ENCODE peak calls at places on chromosome 5, in ten cellular contexts. One of them, this sample, is unnamed.

GRCh38 chr5:103780794-103781193 is 218.2 kb upstream of the NUDT12 start:
- DNase-seq in HCT116: no peak
- DNase-seq in spleen: no peak
- DNase-seq in heart left ventricle: no peak
- DNase-seq in IMR-90: no peak
- DNase-seq in breast epithelium: no peak
- DNase-seq in endothelial cell of umbilical vein: no peak
- DNase-seq in body of pancreas: no peak
- DNase-seq in uterus: no peak
- DNase-seq in K562: no peak
- DNase-seq in this sample: no peak

GRCh38 chr5:14364576-14365472 is 216.8 kb upstream of the OTULINL start:
- DNase-seq in heart left ventricle: no peak
- DNase-seq in K562: peak; percentile 55
- DNase-seq in spleen: no peak
- DNase-seq in body of pancreas: peak; percentile 72
- DNase-seq in breast epithelium: no peak
- DNase-seq in IMR-90: no peak
- DNase-seq in endothelial cell of umbilical vein: peak; percentile 9
- DNase-seq in HCT116: peak; percentile 13
- DNase-seq in uterus: no peak
- DNase-seq in this sample: no peak

GRCh38 chr5:25255128-25255527 is 610.4 kb upstream of the CDH10 start:
- DNase-seq in body of pancreas: no peak
- DNase-seq in uterus: no peak
- DNase-seq in IMR-90: no peak
- DNase-seq in breast epithelium: no peak
- DNase-seq in HCT116: no peak
- DNase-seq in heart left ventricle: no peak
- DNase-seq in K562: no peak
- DNase-seq in spleen: no peak
- DNase-seq in endothelial cell of umbilical vein: no peak
- DNase-seq in this sample: no peak

GRCh38 chr5:123449424-123449823 is 26.2 kb upstream of the CEP120 start:
- DNase-seq in HCT116: no peak
- DNase-seq in body of pancreas: no peak
- DNase-seq in heart left ventricle: no peak
- DNase-seq in IMR-90: no peak
- DNase-seq in breast epithelium: no peak
- DNase-seq in uterus: no peak
- DNase-seq in endothelial cell of umbilical vein: no peak
- DNase-seq in K562: no peak
- DNase-seq in spleen: no peak
- DNase-seq in this sample: no peak

GRCh38 chr5:80346055-80346454 is 26.3 kb downstream of the SPZ1 start:
- DNase-seq in uterus: no peak
- DNase-seq in heart left ventricle: no peak
- DNase-seq in spleen: no peak
- DNase-seq in IMR-90: no peak
- DNase-seq in breast epithelium: no peak
- DNase-seq in endothelial cell of umbilical vein: peak; percentile 10
- DNase-seq in K562: no peak
- DNase-seq in body of pancreas: no peak
- DNase-seq in HCT116: peak; percentile 48
- DNase-seq in this sample: peak; percentile 30

GRCh38 chr5:61002616-61003015 is 57.6 kb downstream of the NDUFAF2 start:
- DNase-seq in IMR-90: no peak
- DNase-seq in endothelial cell of umbilical vein: no peak
- DNase-seq in breast epithelium: no peak
- DNase-seq in uterus: no peak
- DNase-seq in body of pancreas: no peak
- DNase-seq in K562: no peak
- DNase-seq in heart left ventricle: no peak
- DNase-seq in HCT116: no peak
- DNase-seq in spleen: no peak
- DNase-seq in this sample: no peak

GRCh38 chr5:112208699-112209615 is 210.1 kb downstream of the EPB41L4A start:
- DNase-seq in endothelial cell of umbilical vein: no peak
- DNase-seq in K562: no peak
- DNase-seq in body of pancreas: no peak
- DNase-seq in uterus: no peak
- DNase-seq in breast epithelium: no peak
- DNase-seq in HCT116: no peak
- DNase-seq in spleen: no peak
- DNase-seq in IMR-90: peak; percentile 4
- DNase-seq in heart left ventricle: no peak
- DNase-seq in this sample: no peak

GRCh38 chr5:61397937-61398336 is 65.9 kb downstream of the ZSWIM6 start:
- DNase-seq in breast epithelium: no peak
- DNase-seq in IMR-90: no peak
- DNase-seq in body of pancreas: no peak
- DNase-seq in HCT116: no peak
- DNase-seq in K562: no peak
- DNase-seq in spleen: no peak
- DNase-seq in endothelial cell of umbilical vein: no peak
- DNase-seq in heart left ventricle: no peak
- DNase-seq in uterus: no peak
- DNase-seq in this sample: no peak

GRCh38 chr5:95823738-95824609 is 1.4 kb upstream of the GLRX start:
- DNase-seq in heart left ventricle: peak; percentile 69
- DNase-seq in breast epithelium: no peak
- DNase-seq in endothelial cell of umbilical vein: peak; percentile 79
- DNase-seq in IMR-90: peak; percentile 97
- DNase-seq in body of pancreas: no peak
- DNase-seq in spleen: peak; percentile 88
- DNase-seq in K562: peak; percentile 46
- DNase-seq in uterus: peak; percentile 75
- DNase-seq in HCT116: peak; percentile 85
- DNase-seq in this sample: peak; percentile 69

GRCh38 chr5:72465601-72466563 is 41.3 kb downstream of the ZNF366 start:
- DNase-seq in spleen: no peak
- DNase-seq in breast epithelium: no peak
- DNase-seq in K562: no peak
- DNase-seq in body of pancreas: no peak
- DNase-seq in heart left ventricle: no peak
- DNase-seq in IMR-90: peak; percentile 75
- DNase-seq in HCT116: no peak
- DNase-seq in endothelial cell of umbilical vein: peak; percentile 23
- DNase-seq in uterus: no peak
- DNase-seq in this sample: no peak

GRCh38 chr5:107215581-107215980 is 455.2 kb downstream of the EFNA5 start:
- DNase-seq in HCT116: no peak
- DNase-seq in uterus: no peak
- DNase-seq in heart left ventricle: no peak
- DNase-seq in endothelial cell of umbilical vein: peak; percentile 48
- DNase-seq in IMR-90: peak; percentile 4
- DNase-seq in body of pancreas: no peak
- DNase-seq in K562: no peak
- DNase-seq in spleen: no peak
- DNase-seq in breast epithelium: no peak
- DNase-seq in this sample: no peak
- H3K4me3 ChIP-seq in HCT116: no peak overlapping the region
- H3K4me3 ChIP-seq in uterus: no peak overlapping the region
- H3K4me3 ChIP-seq in heart left ventricle: no peak overlapping the region
- H3K4me3 ChIP-seq in endothelial cell of umbilical vein: no peak overlapping the region
- H3K4me3 ChIP-seq in IMR-90: no peak overlapping the region
- H3K4me3 ChIP-seq in body of pancreas: no peak overlapping the region
- H3K4me3 ChIP-seq in K562: no peak overlapping the region
- H3K4me3 ChIP-seq in spleen: no peak overlapping the region
- H3K4me3 ChIP-seq in breast epithelium: no peak overlapping the region
- H3K4me3 ChIP-seq in this sample: no peak overlapping the region

GRCh38 chr5:3324421-3325101 is 271.1 kb upstream of the IRX1 start:
- DNase-seq in IMR-90: no peak
- DNase-seq in K562: no peak
- DNase-seq in endothelial cell of umbilical vein: no peak
- DNase-seq in body of pancreas: no peak
- DNase-seq in uterus: no peak
- DNase-seq in heart left ventricle: no peak
- DNase-seq in HCT116: no peak
- DNase-seq in spleen: peak; percentile 72
- DNase-seq in breast epithelium: no peak
- DNase-seq in this sample: no peak

GRCh38 chr5:3325206-3325605 is 270.4 kb upstream of the IRX1 start:
- DNase-seq in HCT116: no peak
- DNase-seq in body of pancreas: no peak
- DNase-seq in IMR-90: no peak
- DNase-seq in uterus: no peak
- DNase-seq in spleen: no peak
- DNase-seq in heart left ventricle: no peak
- DNase-seq in endothelial cell of umbilical vein: no peak
- DNase-seq in breast epithelium: no peak
- DNase-seq in K562: no peak
- DNase-seq in this sample: no peak

GRCh38 chr5:3322642-3323041 is 273.0 kb upstream of the IRX1 start:
- DNase-seq in HCT116: no peak
- DNase-seq in endothelial cell of umbilical vein: no peak
- DNase-seq in uterus: no peak
- DNase-seq in breast epithelium: no peak
- DNase-seq in heart left ventricle: no peak
- DNase-seq in K562: no peak
- DNase-seq in spleen: no peak
- DNase-seq in body of pancreas: no peak
- DNase-seq in IMR-90: no peak
- DNase-seq in this sample: no peak

GRCh38 chr5:3321923-3322322 is 273.7 kb upstream of the IRX1 start:
- DNase-seq in spleen: peak; percentile 53
- DNase-seq in uterus: no peak
- DNase-seq in HCT116: no peak
- DNase-seq in heart left ventricle: no peak
- DNase-seq in endothelial cell of umbilical vein: no peak
- DNase-seq in IMR-90: no peak
- DNase-seq in K562: no peak
- DNase-seq in body of pancreas: no peak
- DNase-seq in breast epithelium: no peak
- DNase-seq in this sample: no peak

GRCh38 chr5:3323144-3323543 is 272.5 kb upstream of the IRX1 start:
- DNase-seq in HCT116: no peak
- DNase-seq in uterus: no peak
- DNase-seq in K562: no peak
- DNase-seq in IMR-90: no peak
- DNase-seq in spleen: no peak
- DNase-seq in endothelial cell of umbilical vein: no peak
- DNase-seq in heart left ventricle: no peak
- DNase-seq in body of pancreas: no peak
- DNase-seq in breast epithelium: no peak
- DNase-seq in this sample: no peak
- H3K27me3 ChIP-seq in HCT116: no peaks in the 10 kb centered on the region
- H3K27me3 ChIP-seq in uterus: no peaks in the 10 kb centered on the region
- H3K27me3 ChIP-seq in K562: peaks cover 25% of the 10 kb centered on the region
- H3K27me3 ChIP-seq in IMR-90: no peaks in the 10 kb centered on the region
- H3K27me3 ChIP-seq in spleen: no peaks in the 10 kb centered on the region
- H3K27me3 ChIP-seq in endothelial cell of umbilical vein: no peaks in the 10 kb centered on the region
- H3K27me3 ChIP-seq in heart left ventricle: no peaks in the 10 kb centered on the region
- H3K27me3 ChIP-seq in body of pancreas: no peaks in the 10 kb centered on the region
- H3K27me3 ChIP-seq in breast epithelium: no peaks in the 10 kb centered on the region
- H3K27me3 ChIP-seq in this sample: no peaks in the 10 kb centered on the region

GRCh38 chr5:136089804-136090203 is 42.8 kb upstream of the SMAD5 start:
- DNase-seq in body of pancreas: no peak
- DNase-seq in uterus: peak; percentile 35
- DNase-seq in HCT116: no peak
- DNase-seq in IMR-90: no peak
- DNase-seq in spleen: no peak
- DNase-seq in K562: no peak
- DNase-seq in breast epithelium: no peak
- DNase-seq in endothelial cell of umbilical vein: no peak
- DNase-seq in heart left ventricle: no peak
- DNase-seq in this sample: peak; percentile 34

GRCh38 chr5:136098171-136098570 is 34.5 kb upstream of the SMAD5 start:
- DNase-seq in body of pancreas: no peak
- DNase-seq in heart left ventricle: no peak
- DNase-seq in HCT116: no peak
- DNase-seq in endothelial cell of umbilical vein: no peak
- DNase-seq in IMR-90: no peak
- DNase-seq in uterus: no peak
- DNase-seq in breast epithelium: no peak
- DNase-seq in K562: no peak
- DNase-seq in spleen: no peak
- DNase-seq in this sample: no peak

GRCh38 chr5:136090319-136090718 is 42.3 kb upstream of the SMAD5 start:
- DNase-seq in endothelial cell of umbilical vein: no peak
- DNase-seq in IMR-90: no peak
- DNase-seq in spleen: no peak
- DNase-seq in body of pancreas: no peak
- DNase-seq in K562: no peak
- DNase-seq in uterus: no peak
- DNase-seq in HCT116: no peak
- DNase-seq in heart left ventricle: no peak
- DNase-seq in breast epithelium: no peak
- DNase-seq in this sample: peak; percentile 19

GRCh38 chr5:136094913-136095641 is 37.6 kb upstream of the SMAD5 start:
- DNase-seq in spleen: no peak
- DNase-seq in breast epithelium: no peak
- DNase-seq in uterus: no peak
- DNase-seq in IMR-90: no peak
- DNase-seq in body of pancreas: no peak
- DNase-seq in HCT116: no peak
- DNase-seq in heart left ventricle: no peak
- DNase-seq in endothelial cell of umbilical vein: no peak
- DNase-seq in K562: no peak
- DNase-seq in this sample: no peak

DNA sequence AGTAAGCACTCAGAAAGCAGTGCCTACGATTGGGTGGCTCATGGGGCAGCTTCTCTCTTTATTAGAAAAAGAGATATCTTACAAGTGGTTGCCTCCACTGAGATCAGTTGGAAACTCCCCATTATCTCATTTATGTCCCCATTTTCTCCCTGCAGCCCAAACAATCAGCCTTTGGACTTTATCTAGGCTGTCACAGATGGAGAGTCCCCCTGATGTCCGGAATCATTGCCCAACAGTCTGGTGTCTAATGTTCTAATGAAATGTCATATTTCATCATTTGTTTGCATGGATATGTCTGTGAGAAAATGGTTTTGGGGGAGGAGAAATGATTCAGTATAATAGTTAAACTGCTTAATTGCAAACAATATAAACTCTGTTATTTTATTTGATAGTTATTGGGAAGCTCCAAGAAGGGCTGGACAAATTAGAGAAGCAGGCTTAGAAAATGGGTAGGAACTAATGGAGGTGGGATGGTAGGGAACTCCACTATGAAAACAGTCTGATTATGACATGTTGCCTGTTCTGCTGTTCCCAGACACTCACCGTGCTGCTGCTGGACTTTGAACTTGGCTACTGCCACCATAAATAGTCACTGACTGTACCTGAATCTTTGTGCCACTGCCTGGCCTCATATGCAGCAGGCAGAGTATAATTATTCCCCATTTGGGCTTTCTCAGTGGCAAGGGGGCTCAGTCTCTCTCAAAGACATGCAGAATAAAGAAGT is 38.3 kb upstream of the SMAD5 start:
- DNase-seq in body of pancreas: peak; percentile 59
- DNase-seq in spleen: no peak
- DNase-seq in breast epithelium: no peak
- DNase-seq in endothelial cell of umbilical vein: no peak
- DNase-seq in heart left ventricle: no peak
- DNase-seq in K562: no peak
- DNase-seq in HCT116: no peak
- DNase-seq in IMR-90: no peak
- DNase-seq in uterus: no peak
- DNase-seq in this sample: peak; percentile 72
- TF ChIP-seq POLR2A in body of pancreas: no peak
- TF ChIP-seq POLR2A in spleen: no peak
- TF ChIP-seq POLR2A in breast epithelium: no peak
- TF ChIP-seq POLR2A in endothelial cell of umbilical vein: no peak
- TF ChIP-seq POLR2A in heart left ventricle: no peak
- TF ChIP-seq POLR2A in K562: no peak
- TF ChIP-seq POLR2A in HCT116: no peak
- TF ChIP-seq POLR2A in IMR-90: no peak
- TF ChIP-seq POLR2A in uterus: no peak
- TF ChIP-seq POLR2A in this sample: no peak

GRCh38 chr5:137496919-137497318 is 2.2 kb downstream of the SPOCK1 start:
- DNase-seq in body of pancreas: no peak
- DNase-seq in uterus: no peak
- DNase-seq in endothelial cell of umbilical vein: no peak
- DNase-seq in breast epithelium: no peak
- DNase-seq in HCT116: no peak
- DNase-seq in spleen: no peak
- DNase-seq in K562: no peak
- DNase-seq in heart left ventricle: no peak
- DNase-seq in IMR-90: no peak
- DNase-seq in this sample: no peak
- H3K4me3 ChIP-seq in body of pancreas: no peak overlapping the region
- H3K4me3 ChIP-seq in uterus: no peak overlapping the region
- H3K4me3 ChIP-seq in endothelial cell of umbilical vein: peak overlapping the region; percentile 54
- H3K4me3 ChIP-seq in breast epithelium: no peak overlapping the region
- H3K4me3 ChIP-seq in HCT116: no peak overlapping the region
- H3K4me3 ChIP-seq in spleen: no peak overlapping the region
- H3K4me3 ChIP-seq in K562: no peak overlapping the region
- H3K4me3 ChIP-seq in heart left ventricle: no peak overlapping the region
- H3K4me3 ChIP-seq in IMR-90: no peak overlapping the region
- H3K4me3 ChIP-seq in this sample: no peak overlapping the region